ENCODE peak calls at places on chromosomes 7 and 10, in four cellular contexts. F, C, H and B are unnamed samples.

GRCh38 chr10:96056787-96057186 is 13.4 kb downstream of the CCNJ start:
- DNase-seq in F (no peak), C (no peak), H (no peak), B (no peak)

GRCh38 chr7:117074378-117074777 is 121.1 kb downstream of the ST7 start:
- DNase-seq in F (no peak), C (no peak), H (no peak), B (no peak)

GRCh38 chr10:52313350-52314006 is 603 bp upstream of the DKK1 start:
- DNase-seq in F (no peak), C (no peak), H (peak; percentile 51), B (no peak)

GRCh38 chr7:31327071-31327470 is 13.5 kb downstream of the NEUROD6 start:
- DNase-seq in F (no peak), C (no peak), H (no peak), B (no peak)

GRCh38 chr7:114630186-114630824 is 215.7 kb downstream of the FOXP2 start:
- DNase-seq in F (no peak), C (no peak), H (no peak), B (no peak)

GRCh38 chr10:102120987-102121738 is 995 bp upstream of the LDB1 start:
- DNase-seq in F (no peak), C (peak; percentile 41), H (peak; percentile 84), B (peak; percentile 71)

GRCh38 chr7:144256112-144256511 is 8.5 kb downstream of the OR2A7 start:
- DNase-seq in F (no peak), C (no peak), H (peak; percentile 26), B (no peak)

GRCh38 chr7:121562274-121562673 is 166.2 kb upstream of the FAM3C start:
- DNase-seq in F (no peak), C (no peak), H (no peak), B (no peak)

GRCh38 chr10:77160679-77161078 is 476.9 kb downstream of the KCNMA1 start:
- DNase-seq in F (no peak), C (no peak), H (no peak), B (peak; percentile 71)

GRCh38 chr10:92265687-92266258 is 25.1 kb downstream of the CPEB3 start:
- DNase-seq in F (no peak), C (no peak), H (no peak), B (no peak)

GRCh38 chr10:7611909-7612308 is 54.9 kb downstream of the ITIH5 start:
- DNase-seq in F (no peak), C (no peak), H (no peak), B (no peak)

GRCh38 chr7:26567263-26567662 is 275.6 kb downstream of the SNX10 start:
- DNase-seq in F (no peak), C (no peak), H (no peak), B (no peak)

GRCh38 chr7:151272877-151273276 is 24.4 kb upstream of the SMARCD3 start:
- DNase-seq in F (no peak), C (no peak), H (no peak), B (no peak)

GRCh38 chr7:75920431-75921161 is 5.6 kb downstream of the POR start:
- DNase-seq in F (no peak), C (no peak), H (no peak), B (no peak)

GRCh38 chr10:18303851-18304800 is 163.9 kb downstream of the CACNB2 start:
- DNase-seq in F (no peak), C (no peak), H (no peak), B (no peak)

GRCh38 chr10:97000487-97001182 is 168.5 kb downstream of the LCOR start:
- DNase-seq in F (no peak), C (no peak), H (peak; percentile 46), B (no peak)

GRCh38 chr7:106883627-106884026 is 18.5 kb downstream of the PIK3CG start:
- DNase-seq in F (no peak), C (no peak), H (no peak), B (no peak)

GRCh38 chr7:36303202-36304098 is 86.2 kb upstream of the ANLN start:
- DNase-seq in F (no peak), C (no peak), H (peak; percentile 60), B (peak; percentile 83)

GRCh38 chr7:391961-392524 is 102.1 kb downstream of the FOXL3 start:
- DNase-seq in F (no peak), C (no peak), H (no peak), B (no peak)

GRCh38 chr7:47783456-47784240 is 164.6 kb downstream of the PKD1L1 start:
- DNase-seq in F (no peak), C (no peak), H (no peak), B (peak; percentile 78)

GRCh38 chr7:151226560-151226874 is 488 bp downstream of the ABCF2 start:
- DNase-seq in F (no peak), C (no peak), H (no peak), B (no peak)

GRCh38 chr7:45574521-45575500 is 643 bp downstream of the ADCY1 start:
- DNase-seq in F (no peak), C (no peak), H (peak; percentile 75), B (no peak)

GRCh38 chr10:33715303-33715702 is 380.8 kb upstream of the NRP1 start:
- DNase-seq in F (no peak), C (no peak), H (no peak), B (no peak)

GRCh38 chr7:127690337-127690736 is 38.3 kb downstream of the SND1 start:
- DNase-seq in F (no peak), C (no peak), H (no peak), B (no peak)

GRCh38 chr7:142964502-142965246 is 2.5 kb upstream of the KEL start:
- DNase-seq in F (no peak), C (no peak), H (no peak), B (no peak)

GRCh38 chr10:95133016-95133752 is 60.9 kb upstream of the ACSM6 start:
- DNase-seq in F (peak; percentile 8), C (peak; percentile 90), H (peak; percentile 75), B (peak; percentile 46)

GRCh38 chr10:48450233-48450810 is 143.8 kb downstream of the MAPK8 start:
- DNase-seq in F (no peak), C (no peak), H (peak; percentile 39), B (no peak)

GRCh38 chr10:62759599-62760175 is 44.8 kb upstream of the ADO start:
- DNase-seq in F (no peak), C (no peak), H (no peak), B (no peak)

GRCh38 chr7:144728556-144728955 is 107.3 kb downstream of the TPK1 start:
- DNase-seq in F (no peak), C (no peak), H (no peak), B (no peak)

GRCh38 chr10:30074101-30074500 is 14.7 kb upstream of the JCAD start:
- DNase-seq in F (no peak), C (no peak), H (no peak), B (no peak)

GRCh38 chr7:27520828-27521790 is 141.6 kb downstream of the HIBADH start:
- DNase-seq in F (no peak), C (no peak), H (no peak), B (peak; percentile 75)

GRCh38 chr7:95547949-95548348 is 48.4 kb downstream of the PDK4 start:
- DNase-seq in F (no peak), C (no peak), H (no peak), B (no peak)

GRCh38 chr7:24972991-24973390 is 7.0 kb downstream of the OSBPL3 start:
- DNase-seq in F (no peak), C (no peak), H (no peak), B (no peak)

GRCh38 chr7:100585511-100586265 is at the start of gene LRCH4:
- DNase-seq in F (peak; percentile 59), C (peak; percentile 72), H (no peak), B (no peak)